ENCODE peak calls at places on chromosome 10, in seven cellular contexts. X, N, O, G, S, B and R are unnamed samples.

GRCh38 chr10:43304687-43305333 is 37.9 kb upstream of the RASGEF1A start:
- DNase-seq in X (no peak), N (peak; percentile 74), O (peak; percentile 56), G (peak; percentile 45), S (peak; percentile 76), B (peak; percentile 85), R (no peak)

GRCh38 chr10:68564712-68565111 is 4.6 kb downstream of the TET1 start:
- DNase-seq in X (no peak), N (no peak), O (no peak), G (no peak), S (no peak), B (no peak), R (no peak)

GRCh38 chr10:104300736-104301292 is 31.8 kb downstream of the GSTO2 start:
- DNase-seq in X (peak; percentile 95), N (peak; percentile 19), O (no peak), G (peak; percentile 94), S (peak; percentile 72), B (no peak), R (no peak)

GRCh38 chr10:79243211-79244067 is 103.8 kb upstream of the PPIF start:
- DNase-seq in X (no peak), N (peak; percentile 79), O (peak; percentile 58), G (peak; percentile 52), S (no peak), B (peak; percentile 94), R (no peak)

GRCh38 chr10:132133005-132133404 is 53.7 kb upstream of the DPYSL4 start:
- DNase-seq in X (no peak), N (no peak), O (peak; percentile 42), G (peak; percentile 14), S (no peak), B (no peak), R (no peak)

GRCh38 chr10:121823993-121824463 is 103.8 kb downstream of the ATE1 start:
- DNase-seq in X (no peak), N (no peak), O (no peak), G (peak; percentile 80), S (no peak), B (peak; percentile 41), R (no peak)

GRCh38 chr10:92222603-92223275 is 68.1 kb downstream of the CPEB3 start:
- DNase-seq in X (no peak), N (no peak), O (no peak), G (peak; percentile 86), S (no peak), B (no peak), R (no peak)

GRCh38 chr10:47031251-47031952 is 120.2 kb downstream of the PTPN20 start:
- DNase-seq in X (peak; percentile 74), N (no peak), O (peak; percentile 25), G (peak; percentile 14), S (no peak), B (peak; percentile 84), R (no peak)

GRCh38 chr10:101071266-101071884 is 9.6 kb downstream of the KAZALD1 start:
- DNase-seq in X (no peak), N (no peak), O (no peak), G (peak; percentile 47), S (no peak), B (no peak), R (no peak)

GRCh38 chr10:82394122-82394521 is 519.1 kb downstream of the NRG3 start:
- DNase-seq in X (no peak), N (no peak), O (no peak), G (no peak), S (no peak), B (no peak), R (no peak)

GRCh38 chr10:43852644-43853214 is 204.0 kb upstream of the ZNF32 start:
- DNase-seq in X (no peak), N (no peak), O (no peak), G (no peak), S (no peak), B (no peak), R (no peak)

GRCh38 chr10:3263747-3264146 is 91.2 kb upstream of the PITRM1 start:
- DNase-seq in X (no peak), N (no peak), O (no peak), G (no peak), S (no peak), B (peak; percentile 65), R (no peak)

GRCh38 chr10:111996103-111996502 is 187.5 kb downstream of the GPAM start:
- DNase-seq in X (no peak), N (no peak), O (no peak), G (no peak), S (no peak), B (no peak), R (no peak)

GRCh38 chr10:26588611-26589010 is 108.9 kb upstream of the PDSS1 start:
- DNase-seq in X (no peak), N (no peak), O (no peak), G (no peak), S (no peak), B (no peak), R (no peak)

GRCh38 chr10:124378817-124379510 is 39.8 kb downstream of the OAT start:
- DNase-seq in X (no peak), N (no peak), O (no peak), G (no peak), S (no peak), B (peak; percentile 58), R (no peak)

GRCh38 chr10:109866995-109867635 is 56.2 kb downstream of the XPNPEP1 start:
- DNase-seq in X (no peak), N (no peak), O (no peak), G (peak; percentile 36), S (no peak), B (no peak), R (no peak)

GRCh38 chr10:102302611-102303010 is 57.3 kb downstream of the GBF1 start:
- DNase-seq in X (no peak), N (no peak), O (no peak), G (peak; percentile 72), S (no peak), B (no peak), R (no peak)

GRCh38 chr10:84097787-84098353 is 41.4 kb upstream of the GHITM start:
- DNase-seq in X (no peak), N (no peak), O (no peak), G (peak; percentile 6), S (no peak), B (peak; percentile 26), R (no peak)

GRCh38 chr10:129126955-129127354 is 340.1 kb upstream of the MGMT start:
- DNase-seq in X (no peak), N (no peak), O (no peak), G (no peak), S (no peak), B (no peak), R (no peak)

GRCh38 chr10:70418713-70419112 is 14.8 kb downstream of the EIF4EBP2 start:
- DNase-seq in X (no peak), N (no peak), O (no peak), G (no peak), S (no peak), B (no peak), R (no peak)

GRCh38 chr10:50291261-50291850 is 40.0 kb upstream of the ASAH2 start:
- DNase-seq in X (no peak), N (no peak), O (no peak), G (peak; percentile 34), S (no peak), B (peak; percentile 7), R (no peak)

GRCh38 chr10:59804220-59804619 is 51.0 kb upstream of the MRLN start:
- DNase-seq in X (no peak), N (no peak), O (no peak), G (no peak), S (no peak), B (no peak), R (no peak)

GRCh38 chr10:78869508-78870439 is 199.0 kb upstream of the ZMIZ1 start:
- DNase-seq in X (no peak), N (no peak), O (no peak), G (no peak), S (no peak), B (no peak), R (no peak)

GRCh38 chr10:127990846-127991542 is 84.1 kb downstream of the PTPRE start:
- DNase-seq in X (peak; percentile 57), N (no peak), O (no peak), G (peak; percentile 98), S (no peak), B (no peak), R (no peak)

GRCh38 chr10:97713351-97713827 is at the start of gene MARVELD1:
- DNase-seq in X (peak; percentile 84), N (peak; percentile 78), O (peak; percentile 57), G (peak; percentile 70), S (peak; percentile 82), B (peak; percentile 93), R (no peak)

GRCh38 chr10:112467541-112468075 is 20.6 kb downstream of the VTI1A start:
- DNase-seq in X (no peak), N (no peak), O (no peak), G (peak; percentile 18), S (no peak), B (no peak), R (no peak)